ENCODE peak calls at places on chromosomes 2 and 18, in seven cellular contexts. W, N, H, Z, E, R and Q are unnamed samples.

GRCh38 chr2:134693359-134694330 is 25.2 kb downstream of the TMEM163 start:
- DNase-seq in W (no peak), N (no peak), H (no peak), Z (no peak), E (no peak), R (no peak), Q (no peak)

GRCh38 chr2:177169810-177170514 is 42.6 kb upstream of the HNRNPA3 start:
- DNase-seq in W (no peak), N (no peak), H (no peak), Z (no peak), E (no peak), R (no peak), Q (no peak)

GRCh38 chr2:163887182-163887581 is 151.4 kb upstream of the FIGN start:
- DNase-seq in W (no peak), N (no peak), H (no peak), Z (no peak), E (no peak), R (no peak), Q (no peak)

GRCh38 chr2:4914551-4914950 is 777.6 kb upstream of the SOX11 start:
- DNase-seq in W (no peak), N (no peak), H (no peak), Z (no peak), E (no peak), R (no peak), Q (no peak)

GRCh38 chr2:233087725-233088124 is 27.6 kb downstream of the INPP5D start:
- DNase-seq in W (no peak), N (no peak), H (no peak), Z (no peak), E (no peak), R (no peak), Q (no peak)

GRCh38 chr2:98016908-98017700 is 21.4 kb upstream of the TMEM131 start:
- DNase-seq in W (no peak), N (no peak), H (no peak), Z (no peak), E (no peak), R (no peak), Q (no peak)

GRCh38 chr2:201985740-201986735 is 47.6 kb upstream of the FZD7 start:
- DNase-seq in W (no peak), N (no peak), H (no peak), Z (no peak), E (no peak), R (no peak), Q (no peak)

GRCh38 chr2:152594022-152594712 is 123.1 kb downstream of the PRPF40A start:
- DNase-seq in W (peak), N (no peak), H (no peak), Z (no peak), E (no peak), R (no peak), Q (no peak)

GRCh38 chr2:72236445-72237067 is 88.9 kb upstream of the CYP26B1 start:
- DNase-seq in W (no peak), N (peak), H (no peak), Z (no peak), E (no peak), R (no peak), Q (no peak)

GRCh38 chr18:13629841-13630747 is 96.3 kb downstream of the FAM210A start:
- DNase-seq in W (peak), N (no peak), H (no peak), Z (peak), E (no peak), R (no peak), Q (no peak)

GRCh38 chr2:8568543-8569302 is 113.1 kb upstream of the ID2 start:
- DNase-seq in W (no peak), N (no peak), H (no peak), Z (no peak), E (no peak), R (no peak), Q (peak)

GRCh38 chr18:24479371-24479770 is 18.9 kb downstream of the HRH4 start:
- DNase-seq in W (no peak), N (no peak), H (no peak), Z (no peak), E (no peak), R (no peak), Q (no peak)

GRCh38 chr2:219497495-219498279 is 1.0 kb upstream of the GMPPA start:
- DNase-seq in W (peak), N (peak), H (no peak), Z (peak), E (peak), R (peak), Q (no peak)

GRCh38 chr2:66957198-66957597 is 439.9 kb upstream of the ETAA1 start:
- DNase-seq in W (no peak), N (no peak), H (no peak), Z (no peak), E (no peak), R (no peak), Q (no peak)

GRCh38 chr2:239829326-239829725 is 195.8 kb downstream of the NDUFA10 start:
- DNase-seq in W (no peak), N (no peak), H (no peak), Z (no peak), E (no peak), R (no peak), Q (no peak)

GRCh38 chr2:202071107-202071506 is 1.9 kb upstream of the KIAA2012 start:
- DNase-seq in W (no peak), N (no peak), H (no peak), Z (no peak), E (no peak), R (no peak), Q (no peak)

GRCh38 chr2:60550151-60550983 is 3.1 kb downstream of the BCL11A start:
- DNase-seq in W (no peak), N (peak), H (no peak), Z (peak), E (peak), R (peak), Q (no peak)

GRCh38 chr2:125471963-125472362 is 1184.0 kb upstream of the GYPC start:
- DNase-seq in W (no peak), N (no peak), H (no peak), Z (peak), E (no peak), R (no peak), Q (no peak)

GRCh38 chr2:28406276-28407096 is 13.8 kb downstream of the FOSL2 start:
- DNase-seq in W (no peak), N (no peak), H (no peak), Z (no peak), E (no peak), R (peak), Q (no peak)

GRCh38 chr2:195683174-195683573 is 26.1 kb downstream of the SLC39A10 start:
- DNase-seq in W (no peak), N (no peak), H (no peak), Z (no peak), E (no peak), R (no peak), Q (no peak)

GRCh38 chr2:121689356-121689755 is 40.1 kb upstream of the CLASP1 start:
- DNase-seq in W (no peak), N (peak), H (no peak), Z (peak), E (no peak), R (no peak), Q (no peak)

GRCh38 chr2:33763671-33764310 is 164.7 kb upstream of the FAM98A start:
- DNase-seq in W (no peak), N (no peak), H (no peak), Z (no peak), E (no peak), R (no peak), Q (no peak)

GRCh38 chr2:100610381-100610831 is 47.6 kb downstream of the PDCL3 start:
- DNase-seq in W (peak), N (no peak), H (no peak), Z (peak), E (no peak), R (peak), Q (no peak)

GRCh38 chr2:187962538-187962937 is 329.1 kb upstream of the GULP1 start:
- DNase-seq in W (no peak), N (no peak), H (no peak), Z (peak), E (no peak), R (no peak), Q (no peak)

GRCh38 chr2:59664946-59665345 is 888.5 kb downstream of the BCL11A start:
- DNase-seq in W (no peak), N (no peak), H (no peak), Z (no peak), E (no peak), R (no peak), Q (no peak)

GRCh38 chr2:239279508-239280295 is 121.1 kb downstream of the HDAC4 start:
- DNase-seq in W (peak), N (no peak), H (no peak), Z (no peak), E (no peak), R (no peak), Q (no peak)

GRCh38 chr18:59502222-59502898 is 143.3 kb upstream of the LMAN1 start:
- DNase-seq in W (peak), N (peak), H (peak), Z (no peak), E (no peak), R (no peak), Q (no peak)

GRCh38 chr18:59823611-59824195 is 76.1 kb upstream of the PMAIP1 start:
- DNase-seq in W (peak), N (peak), H (no peak), Z (peak), E (no peak), R (no peak), Q (no peak)

GRCh38 chr2:72136933-72137497 is 10.6 kb downstream of the CYP26B1 start:
- DNase-seq in W (peak), N (no peak), H (no peak), Z (no peak), E (no peak), R (no peak), Q (peak)

GRCh38 chr18:56873441-56874140 is 222.4 kb downstream of the WDR7 start:
- DNase-seq in W (no peak), N (no peak), H (no peak), Z (peak), E (no peak), R (no peak), Q (no peak)

GRCh38 chr18:13223341-13224148 is 5.0 kb downstream of the LDLRAD4 start:
- DNase-seq in W (no peak), N (no peak), H (no peak), Z (no peak), E (no peak), R (no peak), Q (no peak)

GRCh38 chr18:23627964-23628363 is 34.7 kb downstream of the ANKRD29 start:
- DNase-seq in W (no peak), N (no peak), H (no peak), Z (no peak), E (no peak), R (no peak), Q (no peak)

GRCh38 chr2:26846881-26847662 is 860 bp upstream of the DPYSL5 start:
- DNase-seq in W (no peak), N (no peak), H (no peak), Z (no peak), E (no peak), R (no peak), Q (no peak)

GRCh38 chr2:162826901-162827300 is 11.7 kb downstream of the KCNH7 start:
- DNase-seq in W (no peak), N (no peak), H (no peak), Z (no peak), E (no peak), R (no peak), Q (no peak)

GRCh38 chr2:25558262-25558661 is 115.1 kb downstream of the DTNB start:
- DNase-seq in W (no peak), N (peak), H (peak), Z (no peak), E (no peak), R (no peak), Q (no peak)

GRCh38 chr2:239365071-239365781 is 35.6 kb downstream of the HDAC4 start:
- DNase-seq in W (no peak), N (no peak), H (no peak), Z (no peak), E (no peak), R (peak), Q (peak)

GRCh38 chr2:96345868-96346452 is 10.4 kb downstream of the NCAPH start:
- DNase-seq in W (no peak), N (no peak), H (no peak), Z (no peak), E (no peak), R (no peak), Q (no peak)

GRCh38 chr18:62725896-62726295 is 10.6 kb downstream of the PHLPP1 start:
- DNase-seq in W (no peak), N (no peak), H (no peak), Z (no peak), E (no peak), R (no peak), Q (no peak)

GRCh38 chr2:150450765-150451164 is 36.7 kb downstream of the RND3 start:
- DNase-seq in W (no peak), N (no peak), H (no peak), Z (no peak), E (no peak), R (no peak), Q (no peak)

GRCh38 chr2:18266188-18266587 is 294.3 kb downstream of the RDH14 start:
- DNase-seq in W (no peak), N (no peak), H (no peak), Z (no peak), E (no peak), R (no peak), Q (no peak)
- TF ChIP-seq CTCF in W (no peak), N (peak), H (peak), Z (peak), E (no peak), R (no peak), Q (no peak)

DNA sequence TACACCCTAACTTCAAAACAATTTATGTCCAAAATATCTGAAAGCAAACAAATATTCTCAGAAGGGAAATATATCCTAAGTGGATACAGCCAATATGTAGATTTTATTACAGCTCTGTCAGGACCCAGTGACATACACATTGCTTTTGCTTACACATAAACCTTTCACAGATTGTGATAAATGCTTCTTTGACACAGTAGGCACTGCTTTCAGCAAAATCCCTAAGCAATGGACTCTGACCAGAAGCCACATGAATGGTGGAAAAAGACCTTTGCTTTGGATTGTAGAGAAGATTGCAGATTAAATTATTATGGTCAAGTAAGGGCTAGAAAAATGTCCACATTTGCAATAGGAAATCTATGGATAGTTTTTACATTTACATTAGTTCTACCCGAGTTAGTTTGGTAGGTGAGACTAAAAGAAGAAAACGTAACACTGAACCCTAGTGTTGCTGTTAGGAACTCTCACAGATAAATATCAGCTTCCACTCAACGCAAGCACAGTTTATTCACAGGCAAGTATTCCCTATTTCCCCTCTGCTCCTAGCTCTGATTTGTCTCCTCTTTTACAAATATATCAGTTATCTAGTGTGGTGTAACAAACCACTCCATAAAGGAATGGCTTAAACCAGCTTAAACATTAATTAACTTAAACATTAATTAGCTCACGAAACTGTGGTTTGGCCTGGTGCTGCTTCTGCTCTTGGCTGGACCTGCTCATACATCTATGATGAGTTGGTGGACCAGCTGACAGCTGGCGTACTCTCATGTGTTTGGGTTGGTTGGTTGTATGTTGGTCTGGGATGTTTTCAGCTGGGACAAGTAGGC is 23.6 kb upstream of the SERPINE2 start:
- DNase-seq in W (no peak), N (no peak), H (no peak), Z (no peak), E (no peak), R (no peak), Q (no peak)
- TF ChIP-seq CTCF in W (no peak), N (no peak), H (no peak), Z (no peak), E (no peak), R (no peak), Q (peak)

GRCh38 chr2:16638941-16639340 is 26.7 kb downstream of the CYRIA start:
- DNase-seq in W (no peak), N (no peak), H (no peak), Z (no peak), E (no peak), R (no peak), Q (no peak)

GRCh38 chr2:16641509-16641908 is 24.1 kb downstream of the CYRIA start:
- DNase-seq in W (no peak), N (no peak), H (no peak), Z (no peak), E (no peak), R (no peak), Q (no peak)

GRCh38 chr2:16640867-16641266 is 24.8 kb downstream of the CYRIA start:
- DNase-seq in W (no peak), N (no peak), H (no peak), Z (no peak), E (no peak), R (no peak), Q (no peak)

GRCh38 chr2:16640024-16640423 is 25.6 kb downstream of the CYRIA start:
- DNase-seq in W (no peak), N (no peak), H (no peak), Z (no peak), E (no peak), R (no peak), Q (no peak)

DNA sequence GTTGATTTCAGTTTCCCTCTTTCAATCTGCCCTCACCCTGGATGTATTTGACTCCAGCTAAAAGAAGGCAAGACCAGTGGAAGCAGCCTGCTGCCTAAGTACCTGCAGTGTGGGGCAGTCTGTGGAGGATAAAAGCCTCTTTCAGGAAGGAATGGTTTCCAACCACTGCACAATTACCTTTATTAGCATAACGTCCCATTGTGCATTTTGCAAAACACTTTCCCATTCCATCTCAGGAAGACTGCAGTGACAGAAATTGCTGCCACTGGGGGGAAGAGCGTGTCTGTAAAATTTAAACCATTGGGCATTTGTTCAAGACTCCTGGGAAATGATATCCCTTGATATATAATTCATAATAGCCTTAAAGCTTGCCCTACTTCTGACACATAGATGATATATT is 26.2 kb downstream of the CYRIA start:
- DNase-seq in W (no peak), N (no peak), H (no peak), Z (no peak), E (no peak), R (no peak), Q (no peak)
- TF ChIP-seq CTCF in W (no peak), N (no peak), H (no peak), Z (no peak), E (no peak), R (no peak), Q (peak)

DNA sequence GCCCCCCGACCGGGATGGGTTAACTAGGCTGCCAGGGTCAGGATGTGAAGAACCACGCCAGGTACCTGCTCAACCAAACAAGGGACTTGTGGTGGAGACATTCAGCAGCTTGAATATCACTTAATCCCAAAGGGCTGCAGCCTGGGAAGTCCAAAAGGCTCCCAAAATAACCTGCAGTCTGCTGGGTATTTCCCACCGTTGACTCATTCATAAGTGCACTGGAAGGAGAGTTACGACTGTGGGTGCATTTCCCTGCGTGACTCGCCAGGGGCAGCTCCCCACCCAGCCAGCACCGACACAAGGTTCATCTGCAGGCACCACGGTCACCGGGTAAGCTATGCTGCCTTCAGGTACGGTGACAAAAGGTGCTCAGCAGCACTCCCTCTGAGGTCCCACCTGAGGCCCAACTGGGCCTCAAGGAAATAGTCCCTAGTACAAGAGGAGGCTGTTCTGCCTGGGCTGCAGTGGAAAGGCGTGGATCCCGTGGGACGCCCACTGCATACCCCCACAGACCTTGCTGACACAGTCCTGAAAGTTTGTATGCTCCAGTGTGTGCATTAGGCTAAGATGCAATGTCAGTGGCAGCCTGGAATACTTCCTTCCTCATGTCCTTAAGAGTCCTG is 86.5 kb downstream of the UXS1 start:
- DNase-seq in W (no peak), N (no peak), H (no peak), Z (no peak), E (no peak), R (no peak), Q (no peak)
- TF ChIP-seq CTCF in W (no peak), N (no peak), H (no peak), Z (no peak), E (peak), R (no peak), Q (no peak)

DNA sequence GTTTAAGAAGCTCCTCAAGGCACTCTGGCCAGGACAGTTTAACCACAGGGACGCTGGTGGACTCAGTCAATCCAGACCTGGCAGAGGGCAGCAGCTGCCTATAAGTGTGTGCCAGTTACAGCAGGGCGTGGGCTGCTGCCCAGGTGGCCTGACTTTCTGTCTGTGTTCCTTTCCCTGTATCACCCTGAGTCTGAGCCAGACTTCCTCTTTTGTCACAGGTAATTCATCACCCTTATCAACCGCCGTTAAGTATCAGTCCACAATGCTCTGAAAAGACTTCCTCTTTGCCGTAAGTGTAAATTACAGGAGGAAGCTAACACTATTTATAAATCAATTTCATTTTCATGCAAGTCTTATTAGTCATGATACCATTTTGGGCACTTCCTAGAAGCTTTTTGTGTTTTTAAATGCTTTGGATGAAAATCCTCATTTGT is 7.0 kb downstream of the LPIN1 start:
- DNase-seq in W (no peak), N (no peak), H (no peak), Z (no peak), E (no peak), R (no peak), Q (no peak)
- TF ChIP-seq CTCF in W (no peak), N (no peak), H (no peak), Z (no peak), E (no peak), R (no peak), Q (no peak)

GRCh38 chr18:79988079-79988924 is at the start of gene TXNL4A:
- DNase-seq in W (peak), N (peak), H (no peak), Z (peak), E (peak), R (peak), Q (no peak)
- TF ChIP-seq CTCF in W (peak), N (peak), H (peak), Z (no peak), E (peak), R (no peak), Q (peak)